ENCODE peak calls at places on chromosomes 5 and 9, in eight cellular contexts. Y is CD8-positive, alpha-beta memory T cell; I is retina; G is activated naive CD8-positive, alpha-beta T cell treated with anti-CD3 and anti-CD28 coated beads, Interleukin-2, amount 50 U/mL, for 24 hours; A is ELF-1; B is NCI-H2029 treated with DMSO at 0.1 percent for 48 hours; X is CD4-positive, alpha-beta memory T cell; P is endothelial cell. R is an unnamed sample.

GRCh38 chr5:80654054-80654390 is 430 bp upstream of the MSH3 start:
- DNase-seq in Y (no peak), P (peak; percentile 9), A (peak; percentile 67), I (peak; percentile 70), X (no peak), G (peak; percentile 52), B (no peak), R (no peak)

GRCh38 chr9:109277451-109277850 is 43.4 kb downstream of the EPB41L4B start:
- DNase-seq in I (no peak), B (no peak), X (no peak), Y (no peak), G (no peak), P (no peak), A (no peak), R (no peak)

GRCh38 chr5:147750065-147750464 is 32.5 kb downstream of the JAKMIP2 start:
- DNase-seq in G (no peak), A (no peak), Y (no peak), B (no peak), P (no peak), I (no peak), X (no peak), R (no peak)

GRCh38 chr5:93274291-93274690 is 306.7 kb downstream of the NR2F1-AS1 start:
- DNase-seq in G (no peak), B (no peak), A (no peak), Y (no peak), I (no peak), P (no peak), X (no peak), R (peak; percentile 81)

GRCh38 chr5:61350535-61350934 is 18.5 kb downstream of the ZSWIM6 start:
- DNase-seq in G (no peak), B (no peak), Y (no peak), X (no peak), A (no peak), P (no peak), I (no peak), R (no peak)

GRCh38 chr5:113214026-113214425 is 220.8 kb downstream of the TSSK1B start:
- DNase-seq in B (no peak), X (no peak), I (no peak), A (no peak), P (no peak), Y (no peak), G (no peak), R (no peak)

GRCh38 chr5:154179846-154180710 is 10.5 kb upstream of the GALNT10 start:
- DNase-seq in B (peak; percentile 91), I (peak; percentile 76), Y (peak; percentile 7), P (peak; percentile 22), X (peak; percentile 46), A (peak; percentile 70), G (peak; percentile 17), R (peak; percentile 14)

GRCh38 chr9:20593551-20593950 is 28.7 kb downstream of the MLLT3 start:
- DNase-seq in P (no peak), G (no peak), X (no peak), Y (no peak), A (no peak), I (no peak), B (no peak), R (peak; percentile 42)

R was measured in NCI-H226.